ENCODE peak calls at places on chromosomes 5 and 9, in eight cellular contexts. M is left ventricle myocardium superior; U is dorsolateral prefrontal cortex; X is AG10803; Z is NCI-H510A; C is amniotic stem cell; Q is activated T-cell treated with anti-CD3 and anti-CD28 coated beads for 24 hours; O is activated gamma-delta T cell treated with anti-CD3 and anti-CD28 coated beads, Interleukin-2, amount 50 U/mL, for 16 hours. H is an unnamed sample.

GRCh38 chr9:29873579-29873978 is 2300.3 kb upstream of the C9orf72 start:
- DNase-seq in M (no peak), U (no peak), X (no peak), Z (no peak), C (no peak), Q (no peak), O (no peak), H (no peak)

GRCh38 chr5:172806897-172807672 is 27.0 kb upstream of the ERGIC1 start:
- DNase-seq in M (peak), U (peak), X (peak), Z (no peak), C (peak), Q (peak), O (peak), H (peak)

GRCh38 chr5:76958976-76959767 is 6.3 kb downstream of the CRHBP start:
- DNase-seq in M (no peak), U (no peak), X (peak), Z (no peak), C (no peak), Q (no peak), O (no peak), H (no peak)

GRCh38 chr5:123425444-123425843 is 2.2 kb upstream of the CEP120 start:
- DNase-seq in M (no peak), U (no peak), X (no peak), Z (no peak), C (no peak), Q (no peak), O (no peak), H (no peak)

GRCh38 chr5:143229896-143230675 is 173.4 kb downstream of the NR3C1 start:
- DNase-seq in M (no peak), U (peak), X (peak), Z (no peak), C (no peak), Q (no peak), O (no peak), H (no peak)

GRCh38 chr5:4576161-4576748 is 563.9 kb upstream of the ADAMTS16 start:
- DNase-seq in M (no peak), U (no peak), X (peak), Z (no peak), C (no peak), Q (no peak), O (no peak), H (no peak)

GRCh38 chr5:176535101-176535654 is 2.0 kb downstream of the RNF44 start:
- DNase-seq in M (no peak), U (no peak), X (peak), Z (no peak), C (no peak), Q (no peak), O (no peak), H (peak)

GRCh38 chr5:122561209-122561608 is 213.7 kb upstream of the SNX2 start:
- DNase-seq in M (no peak), U (no peak), X (no peak), Z (no peak), C (no peak), Q (no peak), O (no peak), H (no peak)

GRCh38 chr9:33737811-33738606 is 57.4 kb upstream of the PRSS3 start:
- DNase-seq in M (peak), U (no peak), X (peak), Z (peak), C (peak), Q (no peak), O (no peak), H (no peak)

GRCh38 chr5:111829701-111830100 is 72.7 kb upstream of the NREP start:
- DNase-seq in M (no peak), U (no peak), X (peak), Z (no peak), C (peak), Q (no peak), O (no peak), H (no peak)

GRCh38 chr9:21465859-21466518 is 16.1 kb downstream of the IFNE start:
- DNase-seq in M (no peak), U (no peak), X (peak), Z (no peak), C (peak), Q (no peak), O (no peak), H (no peak)

GRCh38 chr5:179223528-179223927 is 121.7 kb downstream of the ADAMTS2 start:
- DNase-seq in M (no peak), U (no peak), X (no peak), Z (no peak), C (no peak), Q (no peak), O (no peak), H (no peak)

GRCh38 chr5:132905938-132906337 is 32.5 kb downstream of the LEAP2 start:
- DNase-seq in M (no peak), U (no peak), X (peak), Z (no peak), C (no peak), Q (no peak), O (no peak), H (no peak)

GRCh38 chr5:151557466-151557865 is 33.7 kb downstream of the FAT2 start:
- DNase-seq in M (no peak), U (no peak), X (no peak), Z (no peak), C (no peak), Q (no peak), O (no peak), H (no peak)

GRCh38 chr9:16266648-16267276 is 603.7 kb downstream of the BNC2 start:
- DNase-seq in M (no peak), U (no peak), X (no peak), Z (no peak), C (no peak), Q (no peak), O (no peak), H (no peak)

GRCh38 chr5:150599917-150600511 is 40.4 kb upstream of the SYNPO start:
- DNase-seq in M (peak), U (no peak), X (peak), Z (no peak), C (peak), Q (no peak), O (no peak), H (peak)

GRCh38 chr9:136926749-136927148 is 17.8 kb downstream of the FBXW5 start:
- DNase-seq in M (no peak), U (no peak), X (no peak), Z (no peak), C (no peak), Q (no peak), O (no peak), H (no peak)

GRCh38 chr9:77605449-77606220 is 42.5 kb downstream of the GNA14 start:
- DNase-seq in M (no peak), U (no peak), X (no peak), Z (no peak), C (no peak), Q (no peak), O (no peak), H (no peak)

GRCh38 chr5:115321309-115321708 is 24.9 kb upstream of the CCDC112 start:
- DNase-seq in M (no peak), U (no peak), X (peak), Z (no peak), C (no peak), Q (no peak), O (no peak), H (no peak)

GRCh38 chr9:76537150-76537646 is 78.2 kb downstream of the GCNT1 start:
- DNase-seq in M (peak), U (no peak), X (no peak), Z (no peak), C (no peak), Q (no peak), O (no peak), H (no peak)

GRCh38 chr9:8270235-8270634 is 470.7 kb upstream of the DMAC1 start:
- DNase-seq in M (no peak), U (no peak), X (no peak), Z (no peak), C (no peak), Q (no peak), O (no peak), H (no peak)

GRCh38 chr5:172775326-172776234 is 4.6 kb upstream of the DUSP1 start:
- DNase-seq in M (peak), U (no peak), X (peak), Z (no peak), C (no peak), Q (no peak), O (no peak), H (peak)

GRCh38 chr5:176633638-176634037 is 3.2 kb downstream of the EIF4E1B start:
- DNase-seq in M (no peak), U (no peak), X (no peak), Z (no peak), C (no peak), Q (no peak), O (no peak), H (no peak)

GRCh38 chr9:74277532-74277931 is 219.6 kb upstream of the RORB start:
- DNase-seq in M (no peak), U (no peak), X (no peak), Z (no peak), C (no peak), Q (no peak), O (peak), H (no peak)

GRCh38 chr5:69138796-69139195 is 28.2 kb upstream of the CCNB1 start:
- DNase-seq in M (no peak), U (no peak), X (peak), Z (no peak), C (no peak), Q (no peak), O (no peak), H (no peak)